ENCODE peak calls at places on chromosomes 2 and 18, in eight cellular contexts. G is cardiac fibroblast, M is A549, Q is fibroblast of pulmonary artery, J is fibroblast of the aortic adventitia, B is tibial nerve, E is thyroid gland, Y is BJ. R is an unnamed sample.
A peak's percentile ranks its signal among the peaks of the same experiment; 100 is the strongest.

GRCh38 chr2:112481528-112482228 is at the start of gene TTL:
- DNase-seq in J (peak; percentile 51), M (peak; percentile 66), B (peak; percentile 60), E (peak; percentile 78), G (peak; percentile 64), Q (peak; percentile 58), Y (no peak), R (no peak)

GRCh38 chr2:106575955-106576354 is 88.8 kb downstream of the CD8B2 start:
- DNase-seq in G (peak; percentile 24), Q (peak; percentile 80), Y (no peak), E (peak; percentile 16), J (peak; percentile 17), M (no peak), B (no peak), R (peak; percentile 54)

GRCh38 chr2:240164586-240164985 is 24.1 kb upstream of the OTOS start:
- DNase-seq in Y (no peak), G (no peak), E (no peak), J (no peak), B (no peak), M (no peak), Q (no peak), R (no peak)

GRCh38 chr18:75533954-75534353 is 106.5 kb upstream of the SMIM21 start:
- DNase-seq in E (no peak), J (peak; percentile 19), Y (no peak), G (peak; percentile 28), Q (peak; percentile 52), M (no peak), B (no peak), R (no peak)

GRCh38 chr2:25341753-25342371 is at the start of gene DNMT3A:
- DNase-seq in Y (no peak), M (peak; percentile 59), E (peak; percentile 75), J (peak; percentile 63), Q (peak; percentile 66), B (peak; percentile 44), G (peak; percentile 55), R (no peak)

GRCh38 chr2:108586116-108586515 is 51.8 kb downstream of the LIMS1 start:
- DNase-seq in G (peak; percentile 74), B (no peak), E (no peak), J (no peak), Q (no peak), Y (no peak), M (no peak), R (no peak)

GRCh38 chr2:196268538-196269338 is 97.4 kb upstream of the STK17B start:
- DNase-seq in J (no peak), B (no peak), E (no peak), Q (no peak), Y (no peak), G (peak; percentile 75), M (no peak), R (no peak)

GRCh38 chr2:129698593-129698992 is 280.9 kb upstream of the RAB6C start:
- DNase-seq in J (no peak), E (no peak), B (no peak), G (no peak), Y (no peak), Q (no peak), M (no peak), R (no peak)

GRCh38 chr2:161426788-161427412 is 10.8 kb downstream of the TBR1 start:
- DNase-seq in Y (no peak), B (no peak), E (peak; percentile 20), Q (peak; percentile 53), M (no peak), G (peak; percentile 56), J (peak; percentile 43), R (no peak)

GRCh38 chr18:78378983-78379382 is 600.6 kb upstream of the SALL3 start:
- DNase-seq in Q (no peak), M (no peak), J (no peak), Y (no peak), B (no peak), E (no peak), G (no peak), R (no peak)

DNA sequence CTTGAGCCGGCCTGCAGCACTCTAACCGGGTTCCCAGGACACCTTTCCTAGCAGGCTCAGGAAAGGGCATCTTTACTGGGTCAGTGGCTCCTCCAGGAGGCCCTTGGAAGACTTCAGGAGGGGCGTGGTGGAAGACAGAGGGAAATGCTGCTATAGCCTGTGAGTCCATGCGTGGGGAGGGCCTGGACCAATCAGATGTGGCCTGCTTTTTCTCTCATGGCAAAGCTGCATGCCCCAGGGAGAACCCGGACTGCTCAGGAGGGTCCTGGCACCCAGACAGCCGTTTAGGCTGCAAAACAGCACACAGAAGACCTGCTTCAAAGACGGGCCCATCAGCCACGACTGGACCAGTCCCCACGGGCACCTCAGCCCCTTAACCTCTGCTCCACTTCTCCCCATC is 84.4 kb downstream of the EIPR1 start:
- DNase-seq in E (peak; percentile 43), Y (no peak), G (no peak), J (no peak), Q (no peak), M (no peak), B (no peak), R (no peak)
- TF ChIP-seq CTCF in E (no peak), Y (no peak), G (no peak), J (no peak), Q (no peak), M (no peak), B (no peak), R (no peak)

GRCh38 chr2:11129598-11130449 is 25.4 kb upstream of the SLC66A3 start:
- DNase-seq in Q (peak; percentile 14), M (peak; percentile 74), G (no peak), Y (no peak), E (peak; percentile 78), B (no peak), J (no peak), R (no peak)
- H3K4me3 ChIP-seq in Q (peak overlapping the region; percentile 34), M (peak overlapping the region; percentile 45), G (peak overlapping the region; percentile 35), Y (peak overlapping the region; percentile 37), E (peak overlapping the region; percentile 23), B (peak overlapping the region; percentile 52), J (peak overlapping the region; percentile 37), R (no peak overlapping the region)

GRCh38 chr2:11618708-11619062 is 51.3 kb downstream of the NTSR2 start:
- DNase-seq in M (no peak), J (no peak), Y (no peak), G (no peak), Q (no peak), B (no peak), E (no peak), R (no peak)
- TF ChIP-seq CTCF in M (no peak), J (no peak), Y (no peak), G (no peak), Q (no peak), B (no peak), E (no peak), R (no peak)

GRCh38 chr2:2524340-2524941 is 193.4 kb upstream of the MYT1L start:
- DNase-seq in J (no peak), Q (no peak), Y (no peak), M (no peak), B (no peak), E (no peak), G (no peak), R (no peak)

GRCh38 chr2:2523395-2524339 is 192.6 kb upstream of the MYT1L start:
- DNase-seq in M (no peak), G (no peak), E (no peak), B (no peak), Y (no peak), J (no peak), Q (no peak), R (no peak)

GRCh38 chr2:2527162-2527561 is 196.1 kb upstream of the MYT1L start:
- DNase-seq in G (peak; percentile 6), Y (no peak), B (no peak), M (peak; percentile 28), E (no peak), J (no peak), Q (no peak), R (no peak)

GRCh38 chr2:2530334-2530733 is 199.3 kb upstream of the MYT1L start:
- DNase-seq in J (no peak), M (peak; percentile 9), Y (no peak), E (no peak), B (no peak), Q (no peak), G (no peak), R (no peak)

GRCh38 chr2:2528801-2529200 is 197.7 kb upstream of the MYT1L start:
- DNase-seq in G (no peak), B (no peak), M (no peak), Y (no peak), Q (no peak), E (no peak), J (no peak), R (no peak)
- H3K4me3 ChIP-seq in G (no peak overlapping the region), B (no peak overlapping the region), M (no peak overlapping the region), Y (no peak overlapping the region), Q (no peak overlapping the region), E (no peak overlapping the region), J (no peak overlapping the region), R (no peak overlapping the region)